ENCODE peak calls at places on chromosomes 5 and 9, in eight cellular contexts. B, G, Y, I, D, L, Z and K are unnamed samples.

GRCh38 chr9:121896545-121896943 is 196.6 kb downstream of the TTLL11 start:
- DNase-seq in B (no peak), Z (no peak), I (no peak), Y (no peak), L (no peak), D (no peak), G (no peak), K (no peak)

GRCh38 chr9:16266648-16267276 is 603.7 kb downstream of the BNC2 start:
- DNase-seq in G (no peak), L (peak; percentile 36), D (no peak), Z (no peak), B (no peak), Y (no peak), I (no peak), K (no peak)

GRCh38 chr9:127397722-127398647 is 1.0 kb downstream of the SLC2A8 start:
- DNase-seq in Z (no peak), Y (peak; percentile 74), D (peak; percentile 39), B (no peak), G (peak; percentile 13), L (peak; percentile 57), I (peak; percentile 64), K (no peak)

GRCh38 chr5:141940695-141941271 is 17.1 kb downstream of the DELE1 start:
- DNase-seq in D (no peak), B (no peak), L (no peak), Y (no peak), Z (no peak), G (no peak), I (no peak), K (no peak)

GRCh38 chr5:52580921-52581320 is 206.8 kb upstream of the ITGA1 start:
- DNase-seq in I (no peak), Y (no peak), Z (no peak), B (no peak), D (peak; percentile 56), L (no peak), G (no peak), K (no peak)

GRCh38 chr5:108989761-108990392 is 242.2 kb downstream of the FER start:
- DNase-seq in Z (no peak), L (no peak), G (no peak), D (peak; percentile 48), I (no peak), Y (no peak), B (no peak), K (no peak)

GRCh38 chr5:95669540-95669939 is 13.3 kb downstream of the SPATA9 start:
- DNase-seq in L (no peak), G (no peak), I (no peak), B (peak; percentile 73), Z (no peak), Y (peak; percentile 80), D (peak; percentile 100), K (no peak)

GRCh38 chr9:38233343-38233742 is 159.2 kb upstream of the ALDH1B1 start:
- DNase-seq in D (no peak), G (no peak), Z (no peak), I (no peak), Y (no peak), L (no peak), B (no peak), K (no peak)

GRCh38 chr9:117415584-117415937 is 704 bp upstream of the ASTN2 start:
- DNase-seq in G (no peak), B (no peak), D (no peak), Y (no peak), Z (no peak), I (no peak), L (no peak), K (no peak)

GRCh38 chr9:97747201-97747965 is 50.2 kb upstream of the XPA start:
- DNase-seq in Z (no peak), L (no peak), I (no peak), Y (no peak), D (peak; percentile 67), B (peak; percentile 1), G (no peak), K (no peak)

GRCh38 chr5:79771387-79771786 is 81.8 kb downstream of the CMYA5 start:
- DNase-seq in D (peak; percentile 16), G (no peak), L (no peak), Y (no peak), B (no peak), Z (no peak), I (no peak), K (no peak)

GRCh38 chr5:132224721-132225120 is 2.9 kb downstream of the P4HA2 start:
- DNase-seq in I (no peak), Y (peak; percentile 3), B (no peak), G (no peak), L (no peak), Z (no peak), D (peak; percentile 45), K (no peak)

GRCh38 chr5:173753307-173754168 is 134.6 kb upstream of the CPEB4 start:
- DNase-seq in B (no peak), Y (no peak), D (peak; percentile 78), G (no peak), L (no peak), Z (no peak), I (no peak), K (no peak)

GRCh38 chr9:78572266-78572665 is 275.3 kb downstream of the PSAT1 start:
- DNase-seq in G (no peak), I (no peak), Z (no peak), Y (no peak), L (no peak), D (no peak), B (no peak), K (no peak)

GRCh38 chr5:171596391-171596878 is 177.0 kb downstream of the FGF18 start:
- DNase-seq in Z (no peak), D (peak; percentile 81), L (no peak), Y (peak; percentile 89), I (no peak), G (no peak), B (no peak), K (no peak)

GRCh38 chr5:159448-160172 is 31.7 kb upstream of the LRRC14B start:
- DNase-seq in I (no peak), D (peak; percentile 55), G (no peak), B (peak; percentile 30), Y (peak; percentile 22), Z (no peak), L (no peak), K (no peak)